ENCODE peak calls at places on chromosomes 7 and 10, in five cellular contexts. P is A549, Z is PC-3, A is OCI-LY7, O is fibroblast of lung. X is an unnamed sample.

GRCh38 chr7:141431143-141431479 is 120.1 kb upstream of the AGK start:
- DNase-seq in P (no peak), O (no peak), Z (no peak), A (no peak), X (no peak)

GRCh38 chr7:5479133-5479745 is 55.6 kb upstream of the TNRC18 start:
- DNase-seq in A (no peak), Z (no peak), P (no peak), O (no peak), X (no peak)

GRCh38 chr7:105675873-105676484 is 94.7 kb upstream of the EFCAB10 start:
- DNase-seq in P (no peak), O (no peak), A (no peak), Z (no peak), X (peak)

GRCh38 chr7:133633055-133633454 is 380.2 kb downstream of the EXOC4 start:
- DNase-seq in Z (peak), A (no peak), O (peak), P (peak), X (no peak)

GRCh38 chr7:1678571-1679325 is 8.7 kb downstream of the ELFN1 start:
- DNase-seq in A (no peak), O (no peak), Z (no peak), P (no peak), X (no peak)

GRCh38 chr7:28473567-28474266 is 61.4 kb downstream of the CREB5 start:
- DNase-seq in Z (no peak), O (no peak), P (no peak), A (no peak), X (no peak)

GRCh38 chr10:119165171-119166110 is at the start of gene SFXN4:
- DNase-seq in O (peak), A (peak), Z (peak), P (peak), X (peak)

GRCh38 chr10:95273393-95274312 is 17.1 kb downstream of the PDLIM1 start:
- DNase-seq in O (peak), P (peak), A (no peak), Z (peak), X (no peak)

GRCh38 chr7:30862987-30863693 is 48.5 kb upstream of the AQP1 start:
- DNase-seq in Z (no peak), P (no peak), O (no peak), A (no peak), X (no peak)

GRCh38 chr7:150381785-150382122 is 2.6 kb downstream of the ZNF775 start:
- DNase-seq in Z (no peak), A (no peak), O (no peak), P (no peak), X (no peak)
- H3K4me3 ChIP-seq in Z (no peak), A (no peak), O (no peak), P (no peak), X (no peak)

GRCh38 chr7:6623589-6624245 is 8.3 kb downstream of the ZNF853 start:
- DNase-seq in A (peak), P (no peak), O (no peak), Z (no peak), X (peak)
- H3K4me3 ChIP-seq in A (peak), P (no peak), O (no peak), Z (no peak), X (peak)

DNA sequence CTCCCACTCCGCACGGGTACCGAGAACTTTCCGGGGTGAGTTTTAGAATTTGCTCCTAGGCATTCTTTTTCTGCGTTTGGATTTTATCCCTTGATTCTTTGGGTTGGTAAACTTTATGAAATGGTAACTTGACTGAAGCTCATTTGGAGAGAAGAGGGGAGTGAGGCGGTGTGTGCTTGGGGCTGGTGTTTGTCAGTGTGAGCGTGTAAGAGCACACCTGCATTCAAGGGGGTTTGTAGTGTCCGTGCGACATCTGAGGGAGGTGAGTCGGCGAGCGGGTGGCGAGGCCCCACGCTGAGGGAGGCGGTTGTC is 2.4 kb upstream of the ZNF503 start:
- DNase-seq in O (no peak), Z (no peak), P (no peak), A (no peak), X (no peak)
- H3K4me3 ChIP-seq in O (peak), Z (peak), P (peak), A (no peak), X (no peak)

GRCh38 chr10:89303161-89303560 is 1.3 kb downstream of the IFIT2 start:
- DNase-seq in O (no peak), Z (no peak), A (no peak), P (no peak), X (no peak)
- H3K4me3 ChIP-seq in O (no peak), Z (peak), A (no peak), P (no peak), X (no peak)

DNA sequence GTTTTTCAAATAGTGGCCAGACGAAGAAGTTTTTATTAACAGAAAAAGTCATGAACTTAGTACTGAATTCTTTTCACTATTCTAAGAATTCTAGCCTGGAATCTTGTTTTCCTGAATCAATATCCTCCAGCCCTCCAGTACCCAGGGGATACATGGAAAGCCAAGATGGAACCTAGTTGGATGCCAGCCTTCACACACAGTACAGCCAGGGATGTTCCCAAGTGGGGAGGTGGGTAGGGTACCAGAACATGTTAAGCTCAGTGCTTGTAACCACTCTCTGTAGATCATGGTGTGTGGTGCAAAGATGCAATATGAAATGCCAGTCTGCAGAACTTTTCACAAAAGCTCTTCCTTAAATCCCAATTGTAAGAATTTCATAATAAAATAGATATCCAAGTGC is 128.0 kb downstream of the POU6F2 start:
- DNase-seq in A (no peak), P (no peak), Z (no peak), O (no peak), X (no peak)
- H3K4me3 ChIP-seq in A (no peak), P (no peak), Z (no peak), O (no peak), X (no peak)